ENCODE peak calls at places on chromosomes 5 and 9, in nine cellular contexts. C is uterus, E is spleen, T is prostate gland, L is breast epithelium, S is lower leg skin, M is heart left ventricle, W is right lobe of liver, G is suprapubic skin. B is an unnamed sample.

GRCh38 chr9:81979196-81979595 is 9.4 kb upstream of the SPATA31D1 start:
- DNase-seq in C (no peak), E (no peak), T (no peak), L (no peak), S (no peak), M (no peak), W (no peak), G (no peak), B (no peak)

GRCh38 chr5:66828551-66829421 is 232.6 kb downstream of the MAST4 start:
- DNase-seq in C (peak), E (peak), T (peak), L (no peak), S (peak), M (peak), W (peak), G (peak), B (peak)

GRCh38 chr5:39501403-39501802 is 76.6 kb upstream of the DAB2 start:
- DNase-seq in C (peak), E (no peak), T (no peak), L (no peak), S (no peak), M (no peak), W (no peak), G (no peak), B (no peak)

GRCh38 chr5:109743770-109744212 is 54.1 kb downstream of the MAN2A1 start:
- DNase-seq in C (no peak), E (no peak), T (no peak), L (no peak), S (no peak), M (no peak), W (no peak), G (no peak), B (peak)

GRCh38 chr5:91307023-91307422 is 76.1 kb downstream of the ARRDC3 start:
- DNase-seq in C (peak), E (no peak), T (no peak), L (no peak), S (peak), M (no peak), W (no peak), G (peak), B (peak)

GRCh38 chr5:31220968-31221367 is 27.5 kb downstream of the CDH6 start:
- DNase-seq in C (no peak), E (no peak), T (no peak), L (no peak), S (no peak), M (no peak), W (no peak), G (no peak), B (no peak)

GRCh38 chr5:160458971-160459800 is 37.5 kb downstream of the PTTG1 start:
- DNase-seq in C (no peak), E (no peak), T (no peak), L (no peak), S (no peak), M (no peak), W (no peak), G (no peak), B (no peak)

GRCh38 chr5:39912880-39913279 is 488.1 kb upstream of the DAB2 start:
- DNase-seq in C (no peak), E (no peak), T (no peak), L (no peak), S (no peak), M (no peak), W (no peak), G (no peak), B (no peak)

GRCh38 chr5:40551706-40552557 is 127.8 kb upstream of the PTGER4 start:
- DNase-seq in C (no peak), E (no peak), T (peak), L (no peak), S (no peak), M (no peak), W (no peak), G (no peak), B (no peak)

GRCh38 chr5:146986469-146986868 is 107.9 kb upstream of the PPP2R2B start:
- DNase-seq in C (no peak), E (no peak), T (no peak), L (no peak), S (no peak), M (no peak), W (no peak), G (no peak), B (no peak)

GRCh38 chr5:6525422-6525821 is 76.8 kb downstream of the UBE2QL1 start:
- DNase-seq in C (no peak), E (no peak), T (no peak), L (no peak), S (peak), M (no peak), W (no peak), G (no peak), B (no peak)

GRCh38 chr5:1701194-1701593 is 98.4 kb downstream of the MRPL36 start:
- DNase-seq in C (no peak), E (no peak), T (no peak), L (no peak), S (peak), M (no peak), W (no peak), G (no peak), B (no peak)

GRCh38 chr9:133703571-133704399 is 34.4 kb downstream of the SARDH start:
- DNase-seq in C (no peak), E (peak), T (no peak), L (no peak), S (no peak), M (peak), W (no peak), G (peak), B (no peak)

GRCh38 chr9:93684161-93684765 is 107.9 kb downstream of the PHF2 start:
- DNase-seq in C (no peak), E (peak), T (peak), L (peak), S (peak), M (peak), W (no peak), G (no peak), B (no peak)

GRCh38 chr5:96904054-96904931 is 28.0 kb downstream of the ERAP2 start:
- DNase-seq in C (no peak), E (no peak), T (no peak), L (no peak), S (no peak), M (no peak), W (no peak), G (no peak), B (no peak)

GRCh38 chr9:16705121-16705604 is 165.3 kb downstream of the BNC2 start:
- DNase-seq in C (peak), E (no peak), T (peak), L (peak), S (peak), M (peak), W (no peak), G (peak), B (no peak)

GRCh38 chr5:98902733-98903132 is 26.1 kb downstream of the CHD1 start:
- DNase-seq in C (no peak), E (no peak), T (no peak), L (no peak), S (no peak), M (no peak), W (no peak), G (no peak), B (no peak)

GRCh38 chr5:176629853-176630680 is at the start of the genes EIF4E1B and SNCB:
- DNase-seq in C (no peak), E (peak), T (no peak), L (no peak), S (no peak), M (peak), W (no peak), G (no peak), B (peak)

GRCh38 chr5:7010578-7010977 is 297.3 kb downstream of the TENT4A start:
- DNase-seq in C (no peak), E (no peak), T (no peak), L (no peak), S (no peak), M (no peak), W (no peak), G (no peak), B (no peak)

GRCh38 chr9:134325096-134325812 is 1.0 kb upstream of the RXRA start:
- DNase-seq in C (peak), E (peak), T (peak), L (peak), S (no peak), M (peak), W (peak), G (peak), B (peak)

GRCh38 chr9:29556317-29556716 is 1983.0 kb upstream of the C9orf72 start:
- DNase-seq in C (peak), E (no peak), T (no peak), L (no peak), S (no peak), M (no peak), W (no peak), G (no peak), B (no peak)

GRCh38 chr9:17509151-17509550 is 69.7 kb upstream of the SH3GL2 start:
- DNase-seq in C (no peak), E (no peak), T (no peak), L (no peak), S (no peak), M (no peak), W (no peak), G (no peak), B (no peak)

GRCh38 chr5:110209401-110209800 is 517.1 kb downstream of the TMEM232 start:
- DNase-seq in C (no peak), E (no peak), T (no peak), L (no peak), S (no peak), M (no peak), W (no peak), G (no peak), B (no peak)

GRCh38 chr5:61919920-61920319 is 386.1 kb upstream of the KIF2A start:
- DNase-seq in C (no peak), E (no peak), T (peak), L (no peak), S (no peak), M (no peak), W (peak), G (no peak), B (no peak)

GRCh38 chr5:36623832-36624231 is 17.4 kb downstream of the SLC1A3 start:
- DNase-seq in C (no peak), E (no peak), T (no peak), L (no peak), S (no peak), M (no peak), W (no peak), G (no peak), B (no peak)

DNA sequence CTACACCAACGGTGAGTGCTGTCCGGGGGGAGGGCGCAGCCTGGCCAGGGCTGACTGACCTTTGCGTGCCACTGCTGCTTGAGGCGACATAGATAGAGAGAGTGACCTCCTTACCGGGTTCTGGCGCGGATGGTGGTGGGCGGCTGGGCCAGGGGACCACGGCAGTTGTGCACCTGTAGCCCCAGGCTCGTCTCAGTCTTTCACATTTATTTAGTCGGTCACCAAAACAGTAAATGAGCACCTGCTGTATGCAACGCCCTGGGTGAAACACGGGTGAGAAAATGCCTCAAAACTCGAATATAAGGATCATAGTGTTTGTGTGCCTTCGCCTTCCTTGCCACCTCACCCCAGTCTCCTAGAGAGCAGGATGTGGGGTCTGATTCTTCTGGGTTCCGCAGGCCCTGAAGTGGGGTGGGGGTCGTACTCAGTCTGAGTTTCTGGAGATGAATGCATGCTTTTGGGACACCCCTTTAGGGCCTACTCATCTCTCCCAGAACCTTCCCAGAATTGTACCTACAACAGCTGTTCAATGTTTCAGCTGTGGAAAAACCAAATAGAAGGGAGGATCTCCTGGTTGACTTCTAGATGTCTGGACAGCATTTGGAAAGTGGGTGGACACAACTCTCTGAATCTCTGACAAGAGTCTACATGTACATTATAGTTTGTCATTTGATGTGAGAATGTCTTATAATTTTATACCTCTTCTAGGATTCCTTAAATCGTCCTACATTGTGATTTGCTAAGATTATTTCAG is 755 bp downstream of the SEC24A start:
- DNase-seq in C (peak), E (peak), T (no peak), L (no peak), S (no peak), M (no peak), W (no peak), G (no peak), B (peak)
- TF ChIP-seq POLR2A in C (no peak), E (no peak), T (no peak), L (no peak), S (no peak), M (no peak), W (no peak), G (no peak), B (no peak)

GRCh38 chr9:87567047-87567446 is 69.4 kb downstream of the DAPK1 start:
- DNase-seq in C (no peak), E (no peak), T (no peak), L (no peak), S (no peak), M (no peak), W (peak), G (no peak), B (no peak)

GRCh38 chr9:87567988-87568800 is 70.5 kb downstream of the DAPK1 start:
- DNase-seq in C (no peak), E (no peak), T (no peak), L (no peak), S (no peak), M (no peak), W (peak), G (no peak), B (no peak)

GRCh38 chr9:87567566-87567965 is 69.9 kb downstream of the DAPK1 start:
- DNase-seq in C (no peak), E (no peak), T (no peak), L (no peak), S (no peak), M (no peak), W (no peak), G (no peak), B (no peak)

GRCh38 chr9:87570000-87570834 is 72.5 kb downstream of the DAPK1 start:
- DNase-seq in C (no peak), E (no peak), T (no peak), L (no peak), S (no peak), M (no peak), W (no peak), G (no peak), B (no peak)

GRCh38 chr9:87569008-87569908 is 71.6 kb downstream of the DAPK1 start:
- DNase-seq in C (no peak), E (no peak), T (no peak), L (no peak), S (no peak), M (no peak), W (peak), G (no peak), B (no peak)
- TF ChIP-seq POLR2A in C (no peak), E (no peak), T (no peak), L (no peak), S (no peak), M (no peak), W (no peak), G (no peak), B (no peak)

GRCh38 chr9:123104807-123105206 is 71.3 kb downstream of the GPR21 start:
- DNase-seq in C (no peak), E (no peak), T (no peak), L (no peak), S (no peak), M (no peak), W (no peak), G (no peak), B (no peak)

GRCh38 chr9:123107639-123108285 is 74.3 kb downstream of the GPR21 start:
- DNase-seq in C (no peak), E (no peak), T (no peak), L (no peak), S (no peak), M (no peak), W (no peak), G (no peak), B (no peak)

GRCh38 chr9:123108976-123109375 is 75.5 kb downstream of the GPR21 start:
- DNase-seq in C (no peak), E (no peak), T (no peak), L (no peak), S (no peak), M (no peak), W (no peak), G (no peak), B (no peak)

GRCh38 chr9:123102380-123103113 is 69.1 kb downstream of the GPR21 start:
- DNase-seq in C (no peak), E (no peak), T (peak), L (no peak), S (no peak), M (no peak), W (no peak), G (no peak), B (peak)

GRCh38 chr9:123105490-123105889 is 72.0 kb downstream of the GPR21 start:
- DNase-seq in C (no peak), E (no peak), T (no peak), L (no peak), S (no peak), M (no peak), W (no peak), G (no peak), B (no peak)
- TF ChIP-seq POLR2A in C (no peak), E (no peak), T (no peak), L (no peak), S (no peak), M (no peak), W (no peak), G (no peak), B (no peak)

GRCh38 chr5:170971-171800 is 20.1 kb upstream of the LRRC14B start:
- DNase-seq in C (no peak), E (peak), T (no peak), L (peak), S (peak), M (no peak), W (peak), G (peak), B (no peak)

GRCh38 chr5:172841-173251 is 18.4 kb upstream of the LRRC14B start:
- DNase-seq in C (no peak), E (peak), T (no peak), L (peak), S (peak), M (no peak), W (peak), G (peak), B (no peak)

GRCh38 chr5:173639-174600 is 17.4 kb upstream of the LRRC14B start:
- DNase-seq in C (no peak), E (peak), T (no peak), L (peak), S (peak), M (no peak), W (peak), G (peak), B (no peak)

GRCh38 chr5:172421-172820 is 18.9 kb upstream of the LRRC14B start:
- DNase-seq in C (no peak), E (peak), T (no peak), L (no peak), S (peak), M (no peak), W (peak), G (no peak), B (no peak)

DNA sequence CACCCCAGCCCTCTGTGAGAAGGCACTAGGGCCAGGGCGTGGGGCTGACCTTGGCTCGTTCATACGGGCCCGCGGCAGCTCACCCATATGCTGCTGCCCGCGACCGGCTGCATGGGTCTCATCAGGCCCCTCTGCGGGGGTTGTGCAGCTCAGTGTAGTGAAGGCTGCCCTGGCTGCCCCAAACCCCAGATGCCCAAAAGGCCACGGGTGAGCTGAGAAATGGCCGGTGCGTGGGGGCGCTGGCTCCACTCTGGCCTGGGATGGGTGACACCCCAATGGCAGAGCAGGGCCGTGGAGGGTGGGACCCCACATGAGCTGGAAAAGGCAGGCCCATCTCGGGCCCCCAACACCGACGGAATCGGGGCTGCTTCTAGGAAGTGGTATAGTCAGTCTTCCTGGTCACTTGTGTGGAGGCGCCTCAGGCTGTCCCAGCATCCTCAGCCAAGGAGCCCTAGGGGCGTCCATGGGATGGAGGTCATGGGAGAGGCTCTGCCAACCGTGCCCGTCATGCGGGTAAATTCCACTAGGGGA is 19.4 kb upstream of the LRRC14B start:
- DNase-seq in C (no peak), E (peak), T (no peak), L (peak), S (peak), M (no peak), W (peak), G (no peak), B (no peak)
- TF ChIP-seq POLR2A in C (no peak), E (no peak), T (no peak), L (no peak), S (no peak), M (no peak), W (no peak), G (no peak), B (no peak)

DNA sequence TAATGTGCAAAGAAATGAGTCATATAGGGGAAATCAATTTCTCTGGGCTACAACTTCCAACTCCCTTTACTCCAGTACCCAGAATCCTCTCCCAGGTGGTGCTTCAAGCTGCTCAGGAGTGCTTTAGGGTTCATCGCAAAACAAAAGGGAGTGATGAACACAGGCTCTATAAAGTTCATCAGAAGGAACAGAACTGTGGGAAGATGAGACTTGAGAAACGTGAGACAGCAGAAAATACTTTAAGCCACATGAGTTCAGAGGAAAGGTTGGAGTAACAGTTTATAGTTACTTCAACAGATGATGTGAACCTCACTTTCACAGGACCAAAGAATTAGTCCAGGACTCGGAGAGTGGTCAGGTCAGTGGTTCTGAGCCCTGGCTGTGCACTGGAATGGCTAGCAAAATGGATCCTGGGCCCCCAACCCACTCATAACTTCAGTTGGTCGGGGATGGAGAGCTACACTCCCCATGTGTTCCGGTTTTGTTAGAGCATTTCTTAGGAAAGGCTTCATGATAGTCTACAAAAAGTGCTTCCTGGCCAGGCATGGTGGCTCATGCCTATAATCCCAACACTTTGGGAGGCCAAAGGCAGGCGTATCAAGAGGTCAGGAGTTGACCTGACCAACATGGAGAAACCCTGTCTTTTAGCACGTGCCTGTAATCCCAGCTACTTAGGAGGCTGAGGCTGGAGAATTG is 4.3 kb downstream of the RPL12 start:
- DNase-seq in C (no peak), E (no peak), T (no peak), L (no peak), S (no peak), M (no peak), W (no peak), G (no peak), B (no peak)
- TF ChIP-seq POLR2A in C (no peak), E (no peak), T (no peak), L (no peak), S (no peak), M (no peak), W (no peak), G (no peak), B (no peak)

GRCh38 chr5:108381034-108381954 is 604 bp downstream of the FBXL17 start:
- DNase-seq in C (peak), E (peak), T (peak), L (peak), S (peak), M (peak), W (peak), G (peak), B (peak)

GRCh38 chr5:108382784-108383358 is 973 bp upstream of the FBXL17 start:
- DNase-seq in C (no peak), E (no peak), T (peak), L (no peak), S (no peak), M (no peak), W (no peak), G (no peak), B (no peak)

GRCh38 chr5:108381955-108382783 is at the start of gene FBXL17:
- DNase-seq in C (peak), E (peak), T (peak), L (peak), S (peak), M (peak), W (peak), G (peak), B (peak)

GRCh38 chr5:108379722-108380530 is 2.0 kb downstream of the FBXL17 start:
- DNase-seq in C (no peak), E (no peak), T (no peak), L (no peak), S (no peak), M (no peak), W (no peak), G (no peak), B (peak)

GRCh38 chr5:108380531-108381021 is 1.3 kb downstream of the FBXL17 start:
- DNase-seq in C (peak), E (peak), T (peak), L (no peak), S (peak), M (peak), W (peak), G (peak), B (peak)
- TF ChIP-seq POLR2A in C (no peak), E (no peak), T (no peak), L (no peak), S (no peak), M (no peak), W (no peak), G (no peak), B (no peak)

GRCh38 chr9:136103651-136104487 is 8.8 kb upstream of the NACC2 start:
- DNase-seq in C (no peak), E (no peak), T (no peak), L (no peak), S (no peak), M (no peak), W (no peak), G (no peak), B (no peak)
- TF ChIP-seq POLR2A in C (no peak), E (no peak), T (no peak), L (no peak), S (no peak), M (no peak), W (no peak), G (no peak), B (no peak)